ENCODE peak calls at places on chromosomes 5 and 9, in eight cellular contexts. F, R, E, M, Z, L, V and J are unnamed samples.

GRCh38 chr5:6582507-6583048 is 50.3 kb downstream of the NSUN2 start:
- DNase-seq in V (no peak), E (no peak), F (no peak), R (no peak), L (no peak), Z (no peak), M (no peak), J (no peak)

GRCh38 chr9:129695870-129696269 is 30.4 kb downstream of the PRRX2 start:
- DNase-seq in L (no peak), E (no peak), M (no peak), R (no peak), Z (no peak), F (no peak), V (no peak), J (no peak)

GRCh38 chr5:68962632-68963484 is 131.0 kb upstream of the SLC30A5 start:
- DNase-seq in M (peak), E (no peak), Z (peak), R (peak), F (peak), L (peak), V (no peak), J (peak)

GRCh38 chr5:343461-344401 is 22.2 kb downstream of the AHRR start:
- DNase-seq in R (no peak), F (peak), V (no peak), E (no peak), M (peak), L (no peak), Z (peak), J (peak)

GRCh38 chr9:2686884-2687283 is 30.4 kb upstream of the KCNV2 start:
- DNase-seq in V (no peak), F (no peak), Z (no peak), L (no peak), E (no peak), M (no peak), R (no peak), J (no peak)

GRCh38 chr9:37293664-37294524 is 128.6 kb upstream of the GRHPR start:
- DNase-seq in L (no peak), V (no peak), R (no peak), M (no peak), E (no peak), F (no peak), Z (no peak), J (no peak)

GRCh38 chr5:58322453-58322852 is 137.4 kb downstream of the PLK2 start:
- DNase-seq in R (no peak), F (no peak), M (no peak), L (no peak), V (no peak), Z (no peak), E (no peak), J (no peak)

GRCh38 chr9:115202960-115203751 is 85.2 kb upstream of the TNC start:
- DNase-seq in E (no peak), R (no peak), M (no peak), V (no peak), F (no peak), Z (no peak), L (no peak), J (no peak)

GRCh38 chr9:34253460-34253837 is 74.6 kb downstream of the UBAP1 start:
- DNase-seq in R (no peak), E (no peak), L (no peak), M (no peak), V (no peak), F (no peak), Z (no peak), J (peak)

GRCh38 chr9:132135456-132135855 is 26.4 kb upstream of the NTNG2 start:
- DNase-seq in L (no peak), F (no peak), E (no peak), V (no peak), Z (no peak), R (no peak), M (no peak), J (no peak)

GRCh38 chr5:149380466-149381121 is 1.5 kb upstream of the IL17B start:
- DNase-seq in V (no peak), Z (no peak), F (no peak), L (no peak), R (no peak), E (no peak), M (no peak), J (no peak)

GRCh38 chr9:122498883-122499288 is 11.7 kb upstream of the OR1J2 start:
- DNase-seq in V (no peak), F (no peak), Z (peak), E (no peak), M (peak), L (no peak), R (no peak), J (peak)

GRCh38 chr5:172106511-172107356 is 81.3 kb downstream of the STK10 start:
- DNase-seq in V (peak), L (peak), R (peak), M (peak), E (peak), F (peak), Z (peak), J (no peak)

GRCh38 chr5:10699281-10699874 is 61.7 kb downstream of the DAP start:
- DNase-seq in Z (no peak), L (no peak), E (no peak), V (no peak), M (no peak), F (no peak), R (no peak), J (no peak)

GRCh38 chr5:3373391-3373790 is 222.2 kb upstream of the IRX1 start:
- DNase-seq in M (no peak), E (no peak), F (no peak), L (no peak), R (peak), Z (no peak), V (no peak), J (no peak)

GRCh38 chr5:134070979-134071849 is 43.3 kb upstream of the TCF7 start:
- DNase-seq in F (peak), M (no peak), R (no peak), E (peak), V (no peak), L (no peak), Z (peak), J (no peak)